ENCODE peak calls at places on chromosomes 1 and 21, in eight cellular contexts. D, M, X, U, A, V, E and W are unnamed samples.

GRCh38 chr1:47849611-47850261 is 147.4 kb downstream of the TRABD2B start:
- DNase-seq in D (no peak), E (no peak), A (no peak), U (no peak), X (no peak), M (no peak), V (no peak), W (peak; percentile 70)

GRCh38 chr1:168907781-168908180 is 178.8 kb upstream of the DPT start:
- DNase-seq in X (no peak), U (no peak), D (no peak), A (no peak), V (no peak), E (no peak), M (no peak), W (no peak)

GRCh38 chr1:176619261-176619660 is 156.3 kb downstream of the PAPPA2 start:
- DNase-seq in U (no peak), A (no peak), M (no peak), D (no peak), X (no peak), E (no peak), V (no peak), W (no peak)

GRCh38 chr1:160779662-160780397 is 16.1 kb upstream of the LY9 start:
- DNase-seq in A (no peak), X (no peak), M (no peak), D (no peak), V (no peak), U (peak; percentile 82), E (no peak), W (no peak)

GRCh38 chr21:42009018-42009830 is 936 bp downstream of the ZBTB21 start:
- DNase-seq in M (peak; percentile 62), U (peak; percentile 77), E (no peak), A (peak; percentile 61), V (peak; percentile 81), D (peak; percentile 65), X (no peak), W (peak; percentile 38)

GRCh38 chr1:156124557-156125483 is 10.3 kb downstream of the LMNA start:
- DNase-seq in M (no peak), V (no peak), U (no peak), X (no peak), E (no peak), D (no peak), A (no peak), W (peak; percentile 71)

GRCh38 chr21:18529253-18529652 is 125.7 kb upstream of the TMPRSS15 start:
- DNase-seq in V (no peak), X (no peak), U (no peak), A (peak; percentile 93), E (no peak), M (no peak), D (no peak), W (no peak)

GRCh38 chr1:116767782-116768382 is 13.7 kb downstream of the CD2 start:
- DNase-seq in A (no peak), U (no peak), M (no peak), E (no peak), D (no peak), V (no peak), X (no peak), W (no peak)

GRCh38 chr1:36365310-36365895 is 20.3 kb downstream of the STK40 start:
- DNase-seq in V (peak; percentile 67), X (no peak), E (no peak), M (no peak), A (peak; percentile 29), U (no peak), D (peak; percentile 86), W (no peak)

GRCh38 chr1:111366256-111366655 is 61.3 kb downstream of the OVGP1 start:
- DNase-seq in A (peak; percentile 8), X (no peak), E (no peak), D (no peak), U (no peak), M (no peak), V (peak; percentile 50), W (no peak)

GRCh38 chr1:48532976-48533375 is 61.0 kb upstream of the SPATA6 start:
- DNase-seq in E (no peak), A (no peak), V (no peak), M (no peak), D (no peak), U (no peak), X (no peak), W (no peak)

GRCh38 chr1:26391450-26391849 is 18.9 kb upstream of the ZNF683 start:
- DNase-seq in D (no peak), U (peak; percentile 40), E (no peak), M (peak; percentile 17), A (no peak), X (no peak), V (peak; percentile 59), W (no peak)

GRCh38 chr21:36627242-36627641 is 71.7 kb upstream of the SIM2 start:
- DNase-seq in U (no peak), A (peak; percentile 94), V (peak; percentile 41), D (no peak), M (no peak), E (no peak), X (no peak), W (no peak)

GRCh38 chr1:65176571-65176970 is 28.6 kb downstream of the AK4 start:
- DNase-seq in X (no peak), U (no peak), V (no peak), A (no peak), E (no peak), D (no peak), M (no peak), W (no peak)

GRCh38 chr1:15578921-15579682 is 5.7 kb downstream of the AGMAT start:
- DNase-seq in U (peak; percentile 66), V (no peak), E (no peak), X (no peak), D (no peak), A (no peak), M (no peak), W (no peak)

GRCh38 chr1:203325418-203326091 is 20.2 kb downstream of the BTG2 start:
- DNase-seq in E (no peak), A (no peak), D (peak; percentile 87), X (no peak), V (no peak), M (no peak), U (peak; percentile 83), W (peak; percentile 83)

GRCh38 chr1:7508052-7508745 is 262.9 kb upstream of the VAMP3 start:
- DNase-seq in M (peak; percentile 48), A (no peak), E (no peak), V (no peak), U (no peak), D (peak; percentile 16), X (no peak), W (no peak)

GRCh38 chr1:208238710-208239517 is 5.3 kb downstream of the PLXNA2 start:
- DNase-seq in V (peak; percentile 57), A (peak; percentile 25), U (peak; percentile 23), X (no peak), E (no peak), D (no peak), M (peak; percentile 51), W (no peak)

GRCh38 chr1:196074182-196074581 is 534.1 kb downstream of the KCNT2 start:
- DNase-seq in U (no peak), D (no peak), X (no peak), E (no peak), M (no peak), A (no peak), V (no peak), W (no peak)

GRCh38 chr1:96510911-96511310 is 210.7 kb upstream of the PTBP2 start:
- DNase-seq in U (no peak), A (no peak), M (no peak), V (no peak), X (no peak), E (no peak), D (no peak), W (no peak)

GRCh38 chr1:114340906-114341698 is 169.9 kb downstream of the TRIM33 start:
- DNase-seq in D (no peak), U (no peak), V (no peak), M (no peak), X (no peak), A (no peak), E (no peak), W (no peak)

DNA sequence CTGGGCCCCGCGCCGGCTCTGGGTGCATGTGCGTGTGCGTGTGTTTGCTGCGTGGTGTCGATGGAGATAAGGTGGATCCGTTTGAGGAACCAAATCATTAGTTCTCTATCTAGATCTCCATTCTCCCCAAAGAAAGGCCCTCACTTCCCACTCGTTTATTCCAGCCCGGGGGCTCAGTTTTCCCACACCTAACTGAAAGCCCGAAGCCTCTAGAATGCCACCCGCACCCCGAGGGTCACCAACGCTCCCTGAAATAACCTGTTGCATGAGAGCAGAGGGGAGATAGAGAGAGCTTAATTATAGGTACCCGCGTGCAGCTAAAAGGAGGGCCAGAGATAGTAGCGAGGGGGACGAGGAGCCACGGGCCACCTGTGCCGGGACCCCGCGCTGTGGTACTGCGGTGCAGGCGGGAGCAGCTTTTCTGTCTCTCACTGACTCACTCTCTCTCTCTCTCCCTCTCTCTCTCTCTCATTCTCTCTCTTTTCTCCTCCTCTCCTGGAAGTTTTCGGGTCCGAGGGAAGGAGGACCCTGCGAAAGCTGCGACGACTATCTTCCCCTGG is 644 bp downstream of the OLIG2 start:
- DNase-seq in X (no peak), D (no peak), E (no peak), U (no peak), V (no peak), M (no peak), A (no peak), W (no peak)
- H3K4me3 ChIP-seq in X (no peak overlapping the region), D (no peak overlapping the region), E (no peak overlapping the region), U (no peak overlapping the region), V (no peak overlapping the region), M (no peak overlapping the region), A (no peak overlapping the region), W (no peak overlapping the region)

DNA sequence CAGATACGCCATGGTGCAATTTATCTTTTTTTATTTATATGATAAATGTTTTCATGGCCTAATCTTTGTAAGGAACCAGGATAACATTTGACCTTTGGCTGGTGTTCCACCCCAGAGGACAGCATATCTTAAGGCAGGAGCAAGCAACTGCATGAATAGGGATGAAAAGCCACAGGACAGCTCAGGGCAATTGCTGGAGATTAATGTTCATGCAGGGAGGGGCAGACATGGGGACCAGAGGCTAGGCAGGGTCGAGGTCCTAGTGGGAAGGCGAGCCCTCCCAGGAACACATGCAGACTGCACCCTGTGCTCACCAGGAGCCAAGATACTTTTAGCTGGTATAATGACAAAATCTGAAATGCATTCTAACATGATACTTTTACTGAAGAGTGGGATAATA is 74.4 kb upstream of the HAO2 start:
- DNase-seq in A (no peak), E (no peak), V (no peak), U (no peak), M (no peak), D (no peak), X (no peak), W (no peak)
- TF ChIP-seq CTCF in A (no peak), E (no peak), V (no peak), U (no peak), M (no peak), D (no peak), X (no peak), W (no peak)

DNA sequence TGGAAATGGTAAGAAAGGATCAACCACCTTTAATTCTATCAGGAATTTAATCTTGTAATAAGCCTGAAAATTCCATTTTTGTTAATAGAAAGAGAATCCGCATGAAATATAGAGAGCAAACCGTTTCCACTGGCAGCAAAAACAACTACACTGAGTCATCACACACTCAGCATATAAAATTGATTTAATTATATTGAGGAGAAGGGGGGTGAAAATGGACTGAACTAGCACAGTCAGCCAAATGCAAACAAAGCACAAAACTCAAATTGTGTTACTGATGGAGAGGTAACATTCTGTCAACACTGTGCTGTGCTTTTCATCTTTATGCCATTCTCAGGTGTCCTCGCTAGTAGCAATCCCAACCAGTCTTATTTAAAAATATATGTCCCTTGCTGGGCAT is 1583.9 kb downstream of the MRPL39 start:
- DNase-seq in D (no peak), A (no peak), M (no peak), V (peak; percentile 22), U (no peak), X (no peak), E (no peak), W (no peak)
- H3K4me3 ChIP-seq in D (no peak overlapping the region), A (no peak overlapping the region), M (no peak overlapping the region), V (no peak overlapping the region), U (no peak overlapping the region), X (no peak overlapping the region), E (no peak overlapping the region), W (no peak overlapping the region)

GRCh38 chr1:235199441-235199840 is 38.4 kb upstream of the RBM34 start:
- DNase-seq in U (peak; percentile 46), V (peak; percentile 33), M (peak; percentile 18), X (no peak), A (peak; percentile 29), E (no peak), D (no peak), W (no peak)
- TF ChIP-seq CTCF in U (peak; percentile 81), V (peak; percentile 38), M (peak; percentile 63), X (peak; percentile 12), A (peak; percentile 53), E (peak; percentile 47), D (no peak), W (peak; percentile 20)